ENCODE peak calls at places on chromosomes 16 and 17, in six cellular contexts. B, K, X, Y, J and V are unnamed samples.

GRCh38 chr16:31083556-31083955 is 5.2 kb downstream of the PRSS53 start:
- DNase-seq in B (no peak), K (no peak), Y (no peak), J (peak), X (no peak), V (no peak)

GRCh38 chr17:74742153-74742515 is 5.1 kb downstream of the RAB37 start:
- DNase-seq in J (peak), B (no peak), K (no peak), X (no peak), Y (no peak), V (no peak)

GRCh38 chr17:15262291-15263205 is 2.6 kb downstream of the PMP22 start:
- DNase-seq in Y (peak), B (peak), K (peak), J (no peak), X (peak), V (peak)

GRCh38 chr16:86566601-86566965 is at the start of gene FOXC2:
- DNase-seq in B (peak), K (no peak), X (peak), Y (peak), J (peak), V (no peak)

GRCh38 chr16:10282367-10282766 is 100.1 kb upstream of the GRIN2A start:
- DNase-seq in B (no peak), K (no peak), X (no peak), Y (no peak), J (no peak), V (no peak)

GRCh38 chr17:63015824-63016223 is 49.8 kb downstream of the TANC2 start:
- DNase-seq in Y (no peak), B (no peak), K (no peak), J (no peak), X (no peak), V (no peak)

GRCh38 chr17:79843917-79844815 is 4.9 kb upstream of the CBX4 start:
- DNase-seq in B (peak), K (no peak), J (peak), X (peak), Y (no peak), V (no peak)

GRCh38 chr17:2089021-2089422 is 34.1 kb downstream of the HIC1 start:
- DNase-seq in B (no peak), X (peak), K (no peak), J (no peak), Y (peak), V (no peak)

GRCh38 chr17:67489273-67489672 is 112.2 kb downstream of the PITPNC1 start:
- DNase-seq in K (no peak), X (no peak), J (no peak), B (no peak), Y (no peak), V (no peak)

GRCh38 chr17:52938623-52939230 is 780.2 kb upstream of the CA10 start:
- DNase-seq in J (no peak), K (no peak), Y (no peak), B (no peak), X (no peak), V (no peak)

GRCh38 chr16:19218581-19218980 is 50.5 kb downstream of the SYT17 start:
- DNase-seq in B (no peak), Y (no peak), J (no peak), K (no peak), X (no peak), V (no peak)

GRCh38 chr17:72117470-72117747 is 3.4 kb upstream of the SOX9 start:
- DNase-seq in K (no peak), X (no peak), Y (no peak), J (no peak), B (no peak), V (no peak)

GRCh38 chr17:72119280-72119962 is 1.4 kb upstream of the SOX9 start:
- DNase-seq in J (no peak), K (no peak), Y (no peak), B (no peak), X (no peak), V (no peak)

GRCh38 chr17:72117748-72118587 is 2.9 kb upstream of the SOX9 start:
- DNase-seq in Y (no peak), J (no peak), B (no peak), X (no peak), K (no peak), V (no peak)

GRCh38 chr17:72119963-72120877 is 600 bp upstream of the SOX9 start:
- DNase-seq in K (peak), B (peak), Y (no peak), J (no peak), X (peak), V (no peak)

DNA sequence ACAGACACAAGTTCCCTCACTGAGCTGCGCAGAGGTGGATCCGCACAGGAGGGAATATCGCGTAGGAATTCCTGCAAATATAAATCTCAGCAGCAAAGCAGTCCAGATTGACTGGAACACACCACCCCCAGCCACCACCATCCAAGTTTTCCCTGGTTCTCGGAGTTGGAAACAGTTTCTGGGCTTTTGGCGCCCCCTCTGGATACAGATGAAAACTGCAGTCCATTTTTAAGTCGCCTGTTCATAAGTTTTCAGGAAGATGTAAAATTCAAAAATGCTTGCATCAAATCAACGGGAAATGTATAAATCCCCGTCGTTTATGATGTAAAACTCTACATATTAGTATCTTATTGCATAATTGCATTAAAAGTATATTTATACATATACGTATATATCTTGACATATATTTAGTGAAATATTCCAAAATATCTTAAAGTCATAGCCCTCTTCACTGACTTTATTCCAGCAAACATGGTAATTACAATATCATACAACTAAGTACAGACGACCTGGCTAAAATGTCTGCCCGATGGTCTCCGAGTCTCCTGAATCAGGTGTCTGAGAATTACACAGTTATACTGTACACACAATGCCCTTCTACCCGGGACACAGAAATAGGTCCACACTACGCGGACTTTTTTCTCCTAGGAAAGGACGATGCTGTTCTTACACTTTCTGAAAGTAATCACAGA is 2.1 kb upstream of the SOX9 start:
- DNase-seq in Y (no peak), X (peak), B (peak), K (peak), J (no peak), V (no peak)
- TF ChIP-seq CTCF in Y (peak), X (peak), B (peak), K (peak), J (peak), V (peak)

DNA sequence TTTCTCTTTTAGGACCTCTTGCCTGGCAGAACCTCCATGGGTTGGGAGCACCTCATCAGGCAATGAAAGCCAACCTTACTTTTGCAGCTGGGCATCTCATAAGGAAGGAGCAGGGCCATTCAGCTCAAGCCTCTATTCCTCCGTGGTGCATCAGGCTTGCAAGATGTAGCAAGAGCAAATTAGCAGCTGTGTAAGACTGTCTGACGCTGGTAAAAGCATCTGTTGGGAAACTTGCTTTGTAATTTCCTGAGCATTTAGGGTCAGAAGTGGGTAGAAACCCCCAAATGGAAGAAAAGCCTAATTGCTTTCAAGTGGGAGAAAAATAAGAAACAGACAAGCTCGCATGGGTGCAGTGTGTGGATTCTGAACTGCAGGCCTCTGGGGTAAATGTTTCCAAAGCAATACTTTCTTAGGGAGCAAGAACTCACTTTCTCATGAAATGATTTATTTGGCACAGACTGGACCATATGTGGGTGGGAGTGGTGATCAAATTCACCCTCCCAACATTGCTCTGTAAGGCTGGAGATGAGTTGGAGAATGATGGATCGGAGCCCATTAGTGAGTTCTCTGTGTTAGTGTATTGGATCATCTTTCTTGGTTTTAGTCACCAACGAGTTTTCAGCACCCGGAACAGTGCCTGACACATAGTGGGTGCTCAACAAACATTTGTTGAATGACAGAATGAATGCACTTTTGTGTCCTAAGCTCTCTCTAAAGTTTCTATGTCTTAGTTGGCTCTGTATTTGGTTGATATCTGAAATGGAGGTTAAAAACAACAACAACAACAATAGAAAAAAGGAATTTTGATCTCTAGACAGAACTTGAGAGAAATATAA is 104.4 kb upstream of the FAM20A start:
- DNase-seq in B (no peak), X (peak), K (no peak), Y (no peak), J (no peak), V (no peak)
- TF ChIP-seq CTCF in B (no peak), X (no peak), K (no peak), Y (no peak), J (no peak), V (no peak)

DNA sequence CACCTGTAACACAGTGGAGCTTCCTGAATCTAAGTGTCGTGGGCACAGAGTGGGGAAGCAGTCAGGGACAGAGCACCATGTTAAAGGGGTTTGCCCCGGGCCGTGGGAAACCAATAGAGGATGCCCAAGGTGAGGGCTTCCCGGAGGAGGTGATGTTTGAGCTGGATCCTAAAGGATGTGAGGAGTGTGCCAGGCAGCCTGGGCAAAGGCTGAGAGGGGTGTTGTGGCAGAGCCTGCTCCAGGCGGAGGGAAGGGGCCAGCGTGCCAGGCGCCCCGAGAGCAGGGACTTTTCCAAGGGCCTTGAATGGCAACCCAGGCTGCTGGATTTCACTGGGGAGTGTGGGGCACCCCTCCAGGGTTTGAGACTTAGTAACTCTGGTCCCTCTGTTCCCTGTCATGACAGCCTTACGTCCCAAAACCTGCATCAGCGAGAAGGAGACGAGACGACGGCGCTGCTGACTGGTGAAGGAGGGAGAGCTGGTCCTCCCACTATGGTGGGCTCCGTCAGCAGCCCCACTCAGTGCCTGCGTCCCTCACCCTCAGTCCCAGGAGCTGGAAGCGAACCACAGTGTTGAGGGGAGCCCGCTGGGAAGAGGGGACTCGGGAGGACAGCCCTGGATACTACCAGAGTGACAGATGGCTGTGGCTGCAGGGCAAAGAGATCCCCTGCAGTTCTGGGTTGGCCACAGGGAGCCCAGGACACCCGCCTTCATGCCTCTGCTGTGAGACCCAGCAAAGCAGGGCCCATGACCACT is 228.4 kb downstream of the KATNIP start:
- DNase-seq in B (no peak), J (no peak), X (no peak), Y (no peak), K (no peak), V (no peak)
- TF ChIP-seq CTCF in B (no peak), J (no peak), X (no peak), Y (no peak), K (no peak), V (no peak)

DNA sequence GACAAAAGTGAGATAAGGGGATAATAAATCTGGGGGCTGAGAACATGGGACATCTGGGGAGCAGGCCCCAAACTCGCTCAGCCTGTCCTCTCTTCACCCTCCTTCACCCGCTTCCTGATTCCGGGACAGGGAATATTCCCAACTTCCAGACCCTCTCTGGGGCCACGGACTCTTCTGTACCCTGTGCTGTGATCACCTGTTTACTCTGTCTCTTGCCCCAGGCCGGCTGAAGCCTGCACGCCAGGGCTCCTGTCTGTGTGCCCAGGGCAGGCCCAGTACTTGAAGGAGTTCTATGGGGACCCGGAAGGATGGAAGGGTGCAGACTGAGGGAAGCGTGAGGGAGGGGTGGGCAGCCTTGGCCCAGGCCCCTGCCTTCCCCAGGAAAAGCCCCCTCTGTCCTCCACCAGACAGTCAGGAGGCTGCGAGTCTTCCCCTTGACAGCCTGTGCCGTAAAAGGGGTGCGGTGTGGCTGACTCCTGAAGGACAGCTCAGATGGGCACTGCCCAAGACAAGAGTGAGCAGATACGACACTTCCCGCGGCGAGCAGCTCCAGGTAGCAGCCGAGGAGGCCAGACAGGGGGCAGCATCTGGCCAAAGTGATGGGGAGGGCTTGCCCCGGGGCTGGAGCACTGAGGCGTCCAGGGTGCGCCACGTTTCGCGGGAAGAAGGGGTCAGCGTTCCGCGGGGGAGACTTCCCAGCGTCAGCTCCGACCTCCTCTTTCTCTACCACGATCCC is 1.0 kb upstream of the CCNF start:
- DNase-seq in X (peak), J (peak), B (peak), K (no peak), Y (peak), V (no peak)
- TF ChIP-seq CTCF in X (peak), J (no peak), B (peak), K (peak), Y (peak), V (no peak)

GRCh38 chr17:42743595-42744282 is 1.1 kb downstream of the EZH1 start:
- DNase-seq in X (no peak), B (no peak), K (no peak), Y (no peak), J (no peak), V (no peak)

GRCh38 chr17:42744806-42745617 is at the start of gene EZH1:
- DNase-seq in B (peak), X (peak), K (peak), J (peak), Y (peak), V (peak)

GRCh38 chr17:42748202-42748905 is 3.5 kb upstream of the EZH1 start:
- DNase-seq in B (no peak), X (no peak), K (no peak), J (no peak), Y (peak), V (no peak)

GRCh38 chr17:42740699-42741098 is 4.1 kb downstream of the EZH1 start:
- DNase-seq in K (no peak), X (no peak), Y (no peak), B (no peak), J (no peak), V (no peak)

DNA sequence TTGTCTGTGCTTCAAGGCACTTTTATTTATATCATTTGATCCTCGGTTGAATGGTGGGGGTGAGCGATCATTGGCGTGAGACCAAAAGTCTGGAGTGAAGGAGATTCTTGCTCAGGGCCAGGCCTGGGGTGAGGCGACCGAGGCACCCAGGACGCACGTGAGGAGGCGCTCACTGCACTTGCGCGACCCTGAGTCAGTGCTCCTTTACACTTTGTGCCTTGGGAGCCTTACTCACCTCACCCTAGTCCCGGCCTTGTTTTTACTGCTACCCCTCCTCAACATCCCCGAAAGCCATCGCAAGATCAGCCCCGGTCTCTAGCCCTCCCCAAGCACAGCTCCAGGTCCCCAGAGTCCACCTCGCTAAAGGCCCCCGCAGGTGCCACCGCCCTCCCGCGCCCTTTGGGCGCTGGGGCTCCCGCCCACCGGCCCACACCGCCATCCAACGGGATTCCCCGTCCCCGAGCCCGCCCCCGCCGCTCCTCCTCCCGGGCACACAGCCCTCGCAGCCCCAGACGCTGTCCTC is 496 bp downstream of the EZH1 start:
- DNase-seq in J (no peak), Y (peak), B (peak), X (peak), K (peak), V (peak)
- TF ChIP-seq CTCF in J (no peak), Y (no peak), B (no peak), X (no peak), K (peak), V (no peak)

GRCh38 chr16:72722552-72722951 is 325.4 kb downstream of the ZFHX3 start:
- DNase-seq in Y (no peak), B (no peak), J (no peak), X (no peak), K (no peak), V (no peak)

GRCh38 chr16:72723781-72724180 is 324.1 kb downstream of the ZFHX3 start:
- DNase-seq in Y (no peak), K (peak), B (no peak), J (no peak), X (peak), V (no peak)

GRCh38 chr16:72725643-72726042 is 322.3 kb downstream of the ZFHX3 start:
- DNase-seq in X (no peak), J (no peak), Y (no peak), K (no peak), B (no peak), V (no peak)

GRCh38 chr16:72721981-72722380 is 325.9 kb downstream of the ZFHX3 start:
- DNase-seq in B (no peak), X (no peak), K (no peak), Y (no peak), J (no peak), V (no peak)
- TF ChIP-seq CTCF in B (no peak), X (no peak), K (no peak), Y (no peak), J (no peak), V (no peak)